ENCODE peak calls at places on chromosome 4, in eight cellular contexts. C, R, D, U, K, H, X and F are unnamed samples. For H3K4me1, the result is how much of the 10 kb centered on the place peaks cover.

GRCh38 chr4:184461711-184462110 is 12.6 kb downstream of the IRF2 start:
- DNase-seq in K (no peak), U (no peak), C (no peak), R (peak), D (no peak), X (no peak), H (no peak), F (no peak)

GRCh38 chr4:153259679-153260078 is 55.4 kb downstream of the TRIM2 start:
- DNase-seq in K (no peak), D (no peak), U (no peak), H (no peak), X (no peak), R (peak), C (no peak), F (peak)

GRCh38 chr4:2151544-2151943 is 90.4 kb downstream of the HAUS3 start:
- DNase-seq in D (no peak), R (no peak), X (no peak), K (no peak), C (no peak), H (no peak), U (no peak), F (no peak)

GRCh38 chr4:102343964-102344519 is 1.2 kb downstream of the SLC39A8 start:
- DNase-seq in U (no peak), X (peak), C (no peak), H (peak), D (no peak), R (no peak), K (no peak), F (peak)

GRCh38 chr4:126071346-126072333 is 756.9 kb downstream of the FAT4 start:
- DNase-seq in U (peak), X (no peak), H (peak), D (no peak), C (peak), R (no peak), K (peak), F (no peak)

GRCh38 chr4:151114986-151115385 is 15.6 kb downstream of the RPS3A start:
- DNase-seq in H (peak), U (peak), R (no peak), D (no peak), K (no peak), C (peak), X (no peak), F (peak)

GRCh38 chr4:61580721-61581377 is 380.7 kb downstream of the ADGRL3 start:
- DNase-seq in X (no peak), U (peak), C (peak), H (peak), R (no peak), D (no peak), K (peak), F (no peak)

GRCh38 chr4:24032371-24032989 is 142.6 kb upstream of the PPARGC1A start:
- DNase-seq in K (peak), R (peak), C (peak), X (no peak), D (no peak), H (no peak), U (no peak), F (no peak)

GRCh38 chr4:38230821-38231583 is 270.8 kb downstream of the PTTG2 start:
- DNase-seq in D (no peak), X (no peak), R (no peak), K (no peak), C (no peak), H (no peak), U (no peak), F (no peak)

GRCh38 chr4:139557506-139558110 is 1.6 kb upstream of the SETD7 start:
- DNase-seq in C (no peak), H (no peak), X (no peak), R (peak), K (no peak), U (no peak), D (no peak), F (no peak)

GRCh38 chr4:61411241-61411640 is 211.1 kb downstream of the ADGRL3 start:
- DNase-seq in R (no peak), X (no peak), H (no peak), K (no peak), D (no peak), C (peak), U (no peak), F (no peak)

GRCh38 chr4:57071340-57071739 is 38.8 kb downstream of the IGFBP7 start:
- DNase-seq in X (no peak), U (peak), R (no peak), D (no peak), K (peak), H (no peak), C (peak), F (no peak)

GRCh38 chr4:156949373-156949814 is 22.2 kb downstream of the PDGFC start:
- DNase-seq in H (peak), X (no peak), K (peak), C (peak), R (no peak), D (no peak), U (peak), F (no peak)

GRCh38 chr4:5770051-5770450 is 59.0 kb downstream of the EVC start:
- DNase-seq in R (no peak), U (no peak), X (no peak), K (no peak), D (no peak), H (no peak), C (no peak), F (no peak)

GRCh38 chr4:168717852-168718251 is 221.0 kb downstream of the PALLD start:
- DNase-seq in R (no peak), D (no peak), U (peak), C (peak), H (no peak), K (peak), X (no peak), F (no peak)

GRCh38 chr4:115529126-115529525 is 415.7 kb upstream of the NDST4 start:
- DNase-seq in K (no peak), D (no peak), H (no peak), R (no peak), C (no peak), U (peak), X (no peak), F (no peak)

GRCh38 chr4:31370866-31371465 is 650.8 kb downstream of the PCDH7 start:
- DNase-seq in K (peak), C (peak), U (peak), D (peak), H (peak), R (peak), X (peak), F (peak)

GRCh38 chr4:101400096-101400495 is 52.8 kb upstream of the PPP3CA start:
- DNase-seq in R (no peak), X (no peak), C (no peak), D (no peak), H (peak), K (peak), U (peak), F (no peak)

GRCh38 chr4:20445933-20446723 is 194.4 kb downstream of the SLIT2 start:
- DNase-seq in K (no peak), D (no peak), C (peak), U (no peak), X (no peak), R (no peak), H (no peak), F (peak)

GRCh38 chr4:133467290-133467947 is 318.3 kb downstream of the PCDH10 start:
- DNase-seq in C (no peak), K (no peak), X (no peak), U (no peak), R (peak), H (no peak), D (no peak), F (no peak)

GRCh38 chr4:15778742-15779231 is 659 bp downstream of the CD38 start:
- DNase-seq in X (no peak), U (peak), D (peak), R (peak), K (no peak), H (no peak), C (no peak), F (peak)
- TF ChIP-seq EZH2 in X (no peak), U (no peak), D (no peak), R (peak), K (no peak), H (no peak), C (peak), F (no peak)

DNA sequence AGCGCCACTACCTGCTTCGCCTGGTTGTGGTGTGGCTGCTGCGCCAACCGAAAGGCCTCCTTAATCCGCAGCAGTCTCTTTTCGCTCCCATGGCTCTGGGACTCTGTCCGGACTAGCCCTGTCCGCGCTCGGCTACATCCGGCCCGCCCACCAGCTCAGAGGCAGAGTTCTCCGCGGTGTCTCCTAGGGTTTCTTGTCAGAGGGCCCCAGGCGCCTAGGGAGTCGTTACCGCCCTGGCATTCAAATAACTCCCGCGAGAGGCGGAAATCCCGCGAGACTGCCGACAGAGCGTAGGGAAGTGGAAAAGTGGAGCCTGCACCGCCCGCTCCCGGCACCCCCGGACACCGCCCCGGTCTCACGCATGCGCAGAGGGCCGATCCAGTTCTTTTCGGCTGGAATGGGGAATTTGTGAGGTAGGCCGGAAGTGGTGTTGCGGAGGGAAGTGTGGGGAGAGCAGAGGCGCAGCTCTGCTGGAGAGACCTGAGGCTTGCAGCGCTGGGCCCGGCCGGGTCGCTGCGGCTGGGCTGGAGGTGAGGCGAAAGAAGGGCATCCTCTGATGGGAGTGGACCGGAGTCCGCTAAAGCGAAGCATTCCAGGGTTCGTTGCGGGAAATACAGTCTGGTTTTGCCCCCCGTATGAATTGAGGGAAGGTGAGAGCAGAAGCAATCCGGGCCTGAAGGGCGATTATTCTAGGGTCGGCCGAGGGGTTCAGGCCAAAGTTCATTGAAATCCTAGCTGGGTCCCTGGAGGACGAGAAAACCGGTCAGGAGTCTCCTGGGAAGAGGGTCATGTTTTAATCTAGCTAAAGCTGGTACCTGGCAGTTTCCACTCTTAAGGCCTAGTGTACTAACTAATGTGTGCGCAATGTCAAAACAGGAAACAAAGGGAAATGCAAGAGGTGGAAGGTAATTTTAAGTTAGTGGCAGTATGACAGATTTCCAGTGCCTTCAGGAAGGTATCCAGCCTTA is at the start of gene FAM200B:
- DNase-seq in U (peak), X (peak), D (peak), H (peak), R (peak), C (peak), K (peak), F (peak)
- TF ChIP-seq CTCF in U (no peak), X (no peak), D (no peak), H (no peak), R (peak), C (no peak), K (no peak), F (peak)

DNA sequence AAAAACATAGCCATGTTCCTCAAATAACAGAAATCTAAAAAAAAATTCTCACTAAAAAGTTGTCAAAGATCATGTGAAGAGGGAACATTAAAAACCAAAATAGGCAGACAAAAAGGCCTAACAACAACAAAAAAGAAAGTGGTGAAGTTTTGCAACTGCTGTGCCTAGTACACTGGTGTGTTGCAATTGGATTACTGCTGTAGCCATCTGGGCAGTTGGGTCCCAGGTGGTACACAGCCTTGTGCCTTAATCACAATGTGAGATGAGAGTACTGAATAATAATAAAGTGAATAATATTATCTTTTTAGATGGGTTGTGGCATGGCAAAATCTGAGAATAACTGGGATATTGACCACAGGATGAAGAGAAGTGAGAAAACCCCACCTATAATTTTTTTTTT is 12.0 kb downstream of the C4orf54 start:
- DNase-seq in U (no peak), K (no peak), X (no peak), D (no peak), C (peak), R (no peak), H (no peak), F (no peak)
- H3K4me1 ChIP-seq in U (under half), K (under half), X (under half), D (under half), C (under half), R (under half), H (under half), F (under half)

DNA sequence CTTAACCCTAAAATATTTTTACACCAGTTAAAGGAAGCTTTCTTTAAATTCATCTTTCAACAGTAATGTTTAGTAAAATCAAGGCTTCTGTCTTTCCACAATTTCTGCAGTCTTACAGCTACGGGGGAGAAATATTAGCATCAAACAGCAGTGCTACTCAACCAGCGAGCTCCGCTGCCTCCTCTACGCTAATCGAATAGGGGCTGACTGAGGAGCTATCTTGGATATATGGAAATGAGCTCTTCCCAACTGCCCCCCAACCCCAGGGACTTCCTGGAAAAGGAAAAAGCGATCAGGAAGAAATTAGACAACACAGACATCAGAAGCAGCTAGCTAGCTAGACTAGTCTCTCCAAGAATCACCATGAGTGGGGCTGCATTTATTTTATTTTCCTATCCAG is 7.7 kb downstream of the NKX6-1 start:
- DNase-seq in X (no peak), K (no peak), C (no peak), U (no peak), R (peak), H (no peak), D (no peak), F (no peak)
- TF ChIP-seq EZH2 in X (no peak), K (peak), C (no peak), U (no peak), R (peak), H (no peak), D (no peak), F (no peak)

GRCh38 chr4:165343353-165344191 is 16.1 kb downstream of the MSMO1 start:
- DNase-seq in H (peak), U (no peak), R (peak), K (no peak), D (no peak), X (no peak), C (no peak), F (no peak)

GRCh38 chr4:165351359-165352130 is 24.1 kb downstream of the MSMO1 start:
- DNase-seq in D (no peak), U (no peak), X (no peak), R (peak), C (no peak), H (no peak), K (no peak), F (no peak)

GRCh38 chr4:165347647-165348569 is 20.4 kb downstream of the MSMO1 start:
- DNase-seq in U (no peak), D (no peak), R (no peak), X (no peak), H (no peak), K (no peak), C (no peak), F (no peak)

GRCh38 chr4:165345663-165346417 is 18.4 kb downstream of the MSMO1 start:
- DNase-seq in R (peak), H (peak), C (no peak), K (no peak), U (no peak), D (no peak), X (no peak), F (no peak)
- TF ChIP-seq CTCF in R (peak), H (peak), C (peak), K (no peak), U (no peak), D (no peak), X (peak), F (peak)

DNA sequence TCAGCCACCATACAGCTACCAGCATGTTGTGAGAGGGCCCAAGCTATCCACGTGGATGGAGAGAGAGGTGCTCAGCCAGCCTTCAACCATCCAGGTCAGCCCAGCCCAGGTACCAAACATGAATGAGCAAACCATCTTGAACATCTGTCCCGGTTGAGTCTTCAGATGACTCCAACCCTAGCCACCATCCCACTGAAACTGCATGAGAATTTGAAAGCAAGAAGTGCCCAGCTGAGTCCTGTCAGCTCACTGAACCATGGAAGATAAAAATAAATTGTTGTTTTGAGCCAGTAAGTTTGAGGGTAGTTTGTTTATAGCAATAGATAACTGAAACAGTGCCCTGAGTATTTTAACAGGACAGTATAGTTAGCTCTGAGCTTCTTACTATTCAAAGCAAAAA is 7.3 kb upstream of the SEL1L3 start:
- DNase-seq in R (no peak), U (no peak), K (no peak), H (no peak), X (peak), D (no peak), C (no peak), F (no peak)
- H3K4me1 ChIP-seq in R (under half), U (under half), K (under half), H (under half), X (half or more), D (under half), C (under half), F (under half)

DNA sequence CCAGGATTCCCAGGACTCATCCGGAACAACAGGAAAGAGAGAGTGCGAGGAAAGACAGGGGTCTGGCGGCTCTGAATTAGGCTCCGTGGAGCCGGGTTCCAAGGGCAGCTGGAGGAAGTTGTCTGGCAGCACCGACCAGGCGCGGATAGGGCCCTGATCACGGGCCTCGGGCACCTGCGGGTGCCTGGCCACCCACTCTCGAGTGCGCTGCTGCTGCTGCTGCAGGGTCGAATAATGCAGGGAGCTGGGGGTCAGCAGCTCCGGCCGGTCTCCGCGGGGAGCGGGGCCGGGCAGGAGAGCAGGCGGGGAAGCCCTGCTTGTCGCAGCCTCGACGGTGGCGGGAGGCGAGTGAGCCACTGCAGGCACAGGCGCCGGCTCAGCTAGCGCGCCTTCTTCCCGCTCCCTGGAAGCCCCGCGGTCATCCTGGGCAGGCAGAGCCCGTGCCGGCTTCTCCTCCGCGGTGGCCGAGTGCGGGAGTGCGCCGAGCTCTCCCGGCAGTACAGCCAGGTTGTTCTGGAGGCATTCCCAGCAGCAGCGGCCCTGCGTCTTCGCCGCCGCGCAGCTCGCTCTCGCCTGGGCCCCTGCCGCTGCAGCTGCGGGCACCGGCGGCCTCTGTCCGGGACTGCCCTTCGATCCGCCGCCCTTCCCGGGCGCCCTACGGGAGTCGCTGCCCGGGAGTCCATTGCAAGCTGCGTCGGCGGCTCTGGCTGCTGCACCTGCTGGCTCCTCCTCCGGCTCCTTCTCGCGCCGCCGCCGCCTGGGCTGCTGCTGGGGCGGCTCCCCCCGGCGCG is 1.0 kb downstream of the SOWAHB start:
- DNase-seq in X (no peak), K (peak), D (peak), R (peak), C (peak), H (peak), U (peak), F (peak)
- TF ChIP-seq EZH2 in X (no peak), K (no peak), D (no peak), R (peak), C (peak), H (no peak), U (peak), F (no peak)

DNA sequence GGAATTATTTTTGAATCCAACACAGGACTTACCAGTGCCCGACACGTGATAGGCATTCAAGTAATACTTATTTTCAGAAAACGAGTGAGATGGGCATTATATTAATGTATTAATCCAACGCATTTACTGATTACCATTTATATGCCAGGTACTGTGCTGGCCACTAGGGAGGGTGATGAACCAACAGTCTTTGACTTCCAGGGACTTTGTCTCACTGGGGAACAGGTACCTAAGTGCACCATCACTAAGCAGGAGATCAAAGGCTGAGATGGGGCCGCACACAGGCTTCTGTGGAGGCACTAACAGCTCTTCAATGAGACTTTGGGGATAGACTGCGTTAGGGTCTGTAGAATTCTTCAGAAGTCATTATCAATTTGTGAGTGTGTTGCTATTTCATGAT is 5.7 kb upstream of the TADA2B start:
- DNase-seq in U (no peak), D (no peak), X (no peak), H (no peak), K (no peak), C (no peak), R (peak), F (no peak)
- TF ChIP-seq CTCF in U (no peak), D (no peak), X (peak), H (no peak), K (peak), C (no peak), R (peak), F (peak)

DNA sequence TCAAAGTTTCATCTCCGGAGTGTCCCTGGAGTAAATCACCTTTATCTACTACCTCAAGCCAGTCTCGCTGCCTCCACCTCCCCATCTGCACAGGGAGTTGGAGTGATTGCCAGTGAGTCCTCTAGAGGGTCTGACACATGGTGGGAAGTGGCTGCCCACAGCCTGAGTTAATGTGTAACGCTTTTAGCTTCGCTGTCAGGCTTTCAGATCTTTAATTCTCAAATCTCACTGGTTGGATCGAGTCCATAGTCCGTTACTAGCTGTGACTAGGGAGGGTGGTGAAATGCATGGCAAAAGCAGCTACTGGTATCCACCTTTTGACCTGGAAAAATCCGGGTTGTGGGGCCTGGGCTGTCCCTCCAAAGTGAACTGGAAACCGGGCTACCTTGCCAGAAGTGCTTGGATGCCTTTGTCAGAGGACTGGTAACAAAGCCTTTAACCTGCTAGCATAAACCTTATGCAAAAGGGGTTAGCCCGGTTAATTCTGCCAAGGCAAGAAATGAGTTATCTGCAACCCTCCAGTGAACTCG is 5.0 kb upstream of the WDR1 start:
- DNase-seq in R (no peak), D (no peak), K (no peak), C (no peak), H (no peak), X (no peak), U (no peak), F (no peak)
- H3K4me1 ChIP-seq in R (under half), D (under half), K (under half), C (under half), H (under half), X (under half), U (under half), F (under half)